ENCODE peak calls at places on chromosomes 6 and 20, in ten cellular contexts. One of them, this sample, is unnamed.

GRCh38 chr6:8983202-8983688 is 547.9 kb upstream of the SLC35B3 start:
- DNase-seq in body of pancreas: peak
- DNase-seq in HFFc6: peak
- DNase-seq in bronchial epithelial cell: peak
- DNase-seq in fibroblast of pulmonary artery: peak
- DNase-seq in choroid plexus epithelial cell: peak
- DNase-seq in omental fat pad: peak
- DNase-seq in AG04450: peak
- DNase-seq in endothelial cell: peak
- DNase-seq in type B pancreatic cell: peak
- DNase-seq in this sample: peak

GRCh38 chr6:38852215-38852614 is 137.1 kb downstream of the DNAH8 start:
- DNase-seq in body of pancreas: no peak
- DNase-seq in HFFc6: no peak
- DNase-seq in bronchial epithelial cell: no peak
- DNase-seq in fibroblast of pulmonary artery: no peak
- DNase-seq in choroid plexus epithelial cell: no peak
- DNase-seq in omental fat pad: no peak
- DNase-seq in AG04450: no peak
- DNase-seq in endothelial cell: no peak
- DNase-seq in type B pancreatic cell: no peak
- DNase-seq in this sample: no peak

GRCh38 chr20:59751075-59751711 is 146.9 kb downstream of the PHACTR3 start:
- DNase-seq in body of pancreas: peak
- DNase-seq in HFFc6: peak
- DNase-seq in bronchial epithelial cell: peak
- DNase-seq in fibroblast of pulmonary artery: peak
- DNase-seq in choroid plexus epithelial cell: peak
- DNase-seq in omental fat pad: no peak
- DNase-seq in AG04450: no peak
- DNase-seq in endothelial cell: peak
- DNase-seq in type B pancreatic cell: peak
- DNase-seq in this sample: peak

GRCh38 chr20:11124849-11125505 is 451.2 kb upstream of the JAG1 start:
- DNase-seq in body of pancreas: no peak
- DNase-seq in HFFc6: no peak
- DNase-seq in bronchial epithelial cell: no peak
- DNase-seq in fibroblast of pulmonary artery: no peak
- DNase-seq in choroid plexus epithelial cell: no peak
- DNase-seq in omental fat pad: no peak
- DNase-seq in AG04450: no peak
- DNase-seq in endothelial cell: no peak
- DNase-seq in type B pancreatic cell: no peak
- DNase-seq in this sample: no peak

GRCh38 chr20:19415786-19416185 is 203.3 kb downstream of the SLC24A3 start:
- DNase-seq in body of pancreas: no peak
- DNase-seq in HFFc6: no peak
- DNase-seq in bronchial epithelial cell: no peak
- DNase-seq in fibroblast of pulmonary artery: no peak
- DNase-seq in choroid plexus epithelial cell: no peak
- DNase-seq in omental fat pad: no peak
- DNase-seq in AG04450: no peak
- DNase-seq in endothelial cell: no peak
- DNase-seq in type B pancreatic cell: no peak
- DNase-seq in this sample: no peak

GRCh38 chr6:93376026-93376540 is 43.3 kb downstream of the EPHA7 start:
- DNase-seq in body of pancreas: no peak
- DNase-seq in HFFc6: no peak
- DNase-seq in bronchial epithelial cell: no peak
- DNase-seq in fibroblast of pulmonary artery: no peak
- DNase-seq in choroid plexus epithelial cell: no peak
- DNase-seq in omental fat pad: no peak
- DNase-seq in AG04450: no peak
- DNase-seq in endothelial cell: no peak
- DNase-seq in type B pancreatic cell: no peak
- DNase-seq in this sample: no peak

GRCh38 chr6:151289399-151290007 is 49.7 kb downstream of the AKAP12 start:
- DNase-seq in body of pancreas: no peak
- DNase-seq in HFFc6: no peak
- DNase-seq in bronchial epithelial cell: no peak
- DNase-seq in fibroblast of pulmonary artery: peak
- DNase-seq in choroid plexus epithelial cell: peak
- DNase-seq in omental fat pad: no peak
- DNase-seq in AG04450: no peak
- DNase-seq in endothelial cell: no peak
- DNase-seq in type B pancreatic cell: no peak
- DNase-seq in this sample: no peak

GRCh38 chr6:39189915-39190544 is 39.2 kb downstream of the KCNK5 start:
- DNase-seq in body of pancreas: peak
- DNase-seq in HFFc6: no peak
- DNase-seq in bronchial epithelial cell: peak
- DNase-seq in fibroblast of pulmonary artery: no peak
- DNase-seq in choroid plexus epithelial cell: peak
- DNase-seq in omental fat pad: no peak
- DNase-seq in AG04450: no peak
- DNase-seq in endothelial cell: peak
- DNase-seq in type B pancreatic cell: no peak
- DNase-seq in this sample: peak

GRCh38 chr6:120355822-120356221 is 978.5 kb downstream of the TBC1D32 start:
- DNase-seq in body of pancreas: no peak
- DNase-seq in HFFc6: no peak
- DNase-seq in bronchial epithelial cell: peak
- DNase-seq in fibroblast of pulmonary artery: peak
- DNase-seq in choroid plexus epithelial cell: no peak
- DNase-seq in omental fat pad: no peak
- DNase-seq in AG04450: no peak
- DNase-seq in endothelial cell: no peak
- DNase-seq in type B pancreatic cell: no peak
- DNase-seq in this sample: no peak

GRCh38 chr20:59246691-59247090 is 53.7 kb upstream of the EDN3 start:
- DNase-seq in body of pancreas: no peak
- DNase-seq in HFFc6: no peak
- DNase-seq in bronchial epithelial cell: no peak
- DNase-seq in fibroblast of pulmonary artery: no peak
- DNase-seq in choroid plexus epithelial cell: no peak
- DNase-seq in omental fat pad: no peak
- DNase-seq in AG04450: no peak
- DNase-seq in endothelial cell: no peak
- DNase-seq in type B pancreatic cell: no peak
- DNase-seq in this sample: no peak

GRCh38 chr6:11613858-11614257 is 76.3 kb downstream of the TMEM170B start:
- DNase-seq in body of pancreas: no peak
- DNase-seq in HFFc6: peak
- DNase-seq in bronchial epithelial cell: peak
- DNase-seq in fibroblast of pulmonary artery: peak
- DNase-seq in choroid plexus epithelial cell: peak
- DNase-seq in omental fat pad: no peak
- DNase-seq in AG04450: peak
- DNase-seq in endothelial cell: no peak
- DNase-seq in type B pancreatic cell: no peak
- DNase-seq in this sample: no peak

GRCh38 chr6:72649032-72649984 is 27.4 kb downstream of the KCNQ5 start:
- DNase-seq in body of pancreas: no peak
- DNase-seq in HFFc6: peak
- DNase-seq in bronchial epithelial cell: peak
- DNase-seq in fibroblast of pulmonary artery: peak
- DNase-seq in choroid plexus epithelial cell: peak
- DNase-seq in omental fat pad: no peak
- DNase-seq in AG04450: peak
- DNase-seq in endothelial cell: no peak
- DNase-seq in type B pancreatic cell: no peak
- DNase-seq in this sample: no peak

GRCh38 chr6:88823998-88824397 is 139.4 kb downstream of the RNGTT start:
- DNase-seq in body of pancreas: no peak
- DNase-seq in HFFc6: peak
- DNase-seq in bronchial epithelial cell: peak
- DNase-seq in fibroblast of pulmonary artery: peak
- DNase-seq in choroid plexus epithelial cell: peak
- DNase-seq in omental fat pad: no peak
- DNase-seq in AG04450: peak
- DNase-seq in endothelial cell: no peak
- DNase-seq in type B pancreatic cell: no peak
- DNase-seq in this sample: no peak

GRCh38 chr6:24574809-24575208 is 71.2 kb downstream of the KIAA0319 start:
- DNase-seq in body of pancreas: no peak
- DNase-seq in HFFc6: no peak
- DNase-seq in bronchial epithelial cell: peak
- DNase-seq in fibroblast of pulmonary artery: no peak
- DNase-seq in choroid plexus epithelial cell: peak
- DNase-seq in omental fat pad: no peak
- DNase-seq in AG04450: no peak
- DNase-seq in endothelial cell: no peak
- DNase-seq in type B pancreatic cell: no peak
- DNase-seq in this sample: peak

GRCh38 chr6:2507638-2508037 is 243.1 kb downstream of the MYLK4 start:
- DNase-seq in body of pancreas: no peak
- DNase-seq in HFFc6: no peak
- DNase-seq in bronchial epithelial cell: no peak
- DNase-seq in fibroblast of pulmonary artery: no peak
- DNase-seq in choroid plexus epithelial cell: no peak
- DNase-seq in omental fat pad: no peak
- DNase-seq in AG04450: no peak
- DNase-seq in endothelial cell: no peak
- DNase-seq in type B pancreatic cell: no peak
- DNase-seq in this sample: no peak
- TF ChIP-seq CTCF in body of pancreas: no peak
- TF ChIP-seq CTCF in HFFc6: no peak
- TF ChIP-seq CTCF in bronchial epithelial cell: no peak
- TF ChIP-seq CTCF in fibroblast of pulmonary artery: no peak
- TF ChIP-seq CTCF in choroid plexus epithelial cell: no peak
- TF ChIP-seq CTCF in omental fat pad: no peak
- TF ChIP-seq CTCF in AG04450: no peak
- TF ChIP-seq CTCF in endothelial cell: no peak
- TF ChIP-seq CTCF in type B pancreatic cell: no peak
- TF ChIP-seq CTCF in this sample: no peak

DNA sequence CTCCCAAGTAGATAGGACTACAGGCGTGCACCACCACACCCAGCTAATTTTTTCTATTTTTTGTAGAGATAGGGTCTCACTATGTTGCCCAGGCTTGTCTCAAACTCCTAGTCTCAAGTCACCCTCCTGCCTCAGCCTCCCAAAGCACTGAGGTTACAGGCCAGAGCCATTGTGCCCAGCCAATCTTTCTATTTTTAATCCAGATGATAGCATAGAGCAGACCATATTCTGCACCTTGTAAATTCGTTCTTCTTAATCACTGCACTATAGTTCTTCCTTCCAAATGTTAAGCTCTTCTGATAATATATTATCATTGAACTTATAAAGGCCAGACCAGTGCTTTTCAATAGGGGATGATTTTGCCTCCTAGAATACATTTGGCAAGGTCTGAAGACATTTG is 24.0 kb upstream of the CNKSR3 start:
- DNase-seq in body of pancreas: no peak
- DNase-seq in HFFc6: no peak
- DNase-seq in bronchial epithelial cell: no peak
- DNase-seq in fibroblast of pulmonary artery: no peak
- DNase-seq in choroid plexus epithelial cell: no peak
- DNase-seq in omental fat pad: no peak
- DNase-seq in AG04450: no peak
- DNase-seq in endothelial cell: no peak
- DNase-seq in type B pancreatic cell: no peak
- DNase-seq in this sample: no peak
- TF ChIP-seq CTCF in body of pancreas: no peak
- TF ChIP-seq CTCF in HFFc6: no peak
- TF ChIP-seq CTCF in bronchial epithelial cell: no peak
- TF ChIP-seq CTCF in fibroblast of pulmonary artery: no peak
- TF ChIP-seq CTCF in choroid plexus epithelial cell: no peak
- TF ChIP-seq CTCF in omental fat pad: no peak
- TF ChIP-seq CTCF in AG04450: no peak
- TF ChIP-seq CTCF in endothelial cell: no peak
- TF ChIP-seq CTCF in type B pancreatic cell: no peak
- TF ChIP-seq CTCF in this sample: no peak

DNA sequence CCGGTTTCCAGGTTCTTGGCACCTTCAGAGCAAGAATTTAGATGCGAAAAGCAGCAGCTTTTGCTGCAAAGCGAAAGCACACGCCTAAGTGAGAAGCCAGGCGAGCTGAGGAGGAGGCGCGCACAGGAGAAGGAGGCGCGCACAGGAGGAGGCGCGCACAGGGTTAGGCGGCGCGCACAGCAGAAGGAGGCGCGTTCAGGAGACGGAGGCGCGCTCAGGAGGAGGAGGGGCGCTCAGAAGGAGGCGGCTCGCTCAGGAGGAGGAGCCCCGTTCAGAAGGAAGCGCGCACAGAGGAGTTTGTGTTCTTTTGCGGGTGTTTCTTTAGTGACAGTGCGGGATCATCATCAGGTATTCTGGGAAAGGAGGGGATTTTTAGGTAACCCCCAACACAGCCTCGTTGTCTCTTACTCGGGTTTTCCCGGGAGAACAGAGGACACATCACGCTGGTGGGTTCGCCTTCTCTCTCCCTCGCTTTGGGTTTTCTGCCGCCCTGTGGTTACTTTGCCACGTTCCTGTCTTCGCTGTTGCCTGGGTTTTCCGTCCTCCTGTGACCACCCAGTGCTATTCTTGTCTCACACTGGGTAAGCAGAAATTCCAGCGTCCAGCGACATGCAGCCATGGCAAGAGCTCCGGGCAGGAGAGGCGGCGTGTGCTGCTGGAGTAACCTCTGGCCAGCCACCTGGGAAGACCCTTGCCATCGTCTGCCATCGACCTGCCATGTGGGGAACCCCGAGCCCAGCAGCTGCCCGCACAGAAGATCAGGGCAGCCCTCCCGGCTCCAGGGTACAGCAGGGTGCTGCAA is 47.0 kb downstream of the WDR27 start:
- DNase-seq in body of pancreas: peak
- DNase-seq in HFFc6: peak
- DNase-seq in bronchial epithelial cell: peak
- DNase-seq in fibroblast of pulmonary artery: peak
- DNase-seq in choroid plexus epithelial cell: peak
- DNase-seq in omental fat pad: no peak
- DNase-seq in AG04450: peak
- DNase-seq in endothelial cell: no peak
- DNase-seq in type B pancreatic cell: no peak
- DNase-seq in this sample: peak
- TF ChIP-seq CTCF in body of pancreas: no peak
- TF ChIP-seq CTCF in HFFc6: peak
- TF ChIP-seq CTCF in bronchial epithelial cell: peak
- TF ChIP-seq CTCF in fibroblast of pulmonary artery: peak
- TF ChIP-seq CTCF in choroid plexus epithelial cell: peak
- TF ChIP-seq CTCF in omental fat pad: no peak
- TF ChIP-seq CTCF in AG04450: peak
- TF ChIP-seq CTCF in endothelial cell: no peak
- TF ChIP-seq CTCF in type B pancreatic cell: peak
- TF ChIP-seq CTCF in this sample: peak

DNA sequence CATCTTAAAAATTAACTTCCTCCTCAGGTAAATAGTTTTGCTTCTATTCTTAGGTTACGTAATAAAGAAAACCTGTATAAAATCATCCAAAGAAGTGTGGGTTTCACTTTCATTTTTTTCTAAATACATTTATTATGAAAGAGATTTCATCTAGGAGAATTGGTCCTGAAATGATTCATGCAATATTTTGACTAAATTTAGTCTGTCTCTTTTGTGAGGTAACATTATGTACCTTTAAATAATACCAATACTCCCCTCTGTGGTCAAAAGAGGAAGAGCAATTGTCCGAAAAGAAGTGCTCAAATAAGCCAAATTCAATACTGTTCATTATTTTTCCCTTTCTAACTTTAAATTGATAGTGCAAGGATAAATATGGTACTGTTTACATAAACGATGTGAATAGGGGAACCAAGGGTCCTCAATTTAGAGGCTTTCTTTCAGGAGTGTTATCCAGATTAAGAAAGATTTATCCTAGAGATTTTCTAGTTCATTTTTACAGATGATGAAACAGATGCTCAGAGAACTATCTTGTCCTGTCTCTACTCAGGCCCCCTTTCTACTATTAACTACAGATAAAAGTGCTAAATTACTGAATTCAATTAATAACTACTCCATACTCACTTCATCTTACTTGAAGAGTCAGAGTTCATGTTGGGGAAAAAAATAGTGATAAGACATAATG is 26.2 kb downstream of the CYP39A1 start:
- DNase-seq in body of pancreas: no peak
- DNase-seq in HFFc6: peak
- DNase-seq in bronchial epithelial cell: peak
- DNase-seq in fibroblast of pulmonary artery: peak
- DNase-seq in choroid plexus epithelial cell: peak
- DNase-seq in omental fat pad: no peak
- DNase-seq in AG04450: no peak
- DNase-seq in endothelial cell: peak
- DNase-seq in type B pancreatic cell: no peak
- DNase-seq in this sample: peak
- TF ChIP-seq CTCF in body of pancreas: peak
- TF ChIP-seq CTCF in HFFc6: peak
- TF ChIP-seq CTCF in bronchial epithelial cell: peak
- TF ChIP-seq CTCF in fibroblast of pulmonary artery: peak
- TF ChIP-seq CTCF in choroid plexus epithelial cell: peak
- TF ChIP-seq CTCF in omental fat pad: no peak
- TF ChIP-seq CTCF in AG04450: peak
- TF ChIP-seq CTCF in endothelial cell: peak
- TF ChIP-seq CTCF in type B pancreatic cell: peak
- TF ChIP-seq CTCF in this sample: peak